ENCODE peak calls at places on chromosomes 3 and 15, in six cellular contexts. H is AG04449, R is NCI-H146, X is kidney epithelial cell, K is choroid plexus epithelial cell, Q is SHP77. N is an unnamed sample.

GRCh38 chr3:126752303-126753190 is 48.5 kb downstream of the CHCHD6 start:
- DNase-seq in R (peak; percentile 86), X (no peak), K (peak; percentile 81), H (peak; percentile 14), Q (peak; percentile 64), N (peak; percentile 45)

GRCh38 chr15:86089422-86089821 is 9.8 kb downstream of the AGBL1 start:
- DNase-seq in Q (no peak), X (no peak), H (no peak), K (no peak), R (no peak), N (no peak)

GRCh38 chr15:72285927-72286516 is 13.7 kb upstream of the PARP6 start:
- DNase-seq in Q (peak; percentile 1), R (peak; percentile 2), K (peak; percentile 44), H (no peak), X (no peak), N (peak; percentile 14)

GRCh38 chr3:178507507-178508442 is 28.5 kb upstream of the KCNMB2 start:
- DNase-seq in X (no peak), K (no peak), R (peak; percentile 39), H (no peak), Q (no peak), N (peak; percentile 40)

GRCh38 chr3:127195417-127195816 is 2.5 kb downstream of the PRR23E start:
- DNase-seq in K (no peak), R (no peak), H (no peak), X (no peak), Q (no peak), N (no peak)

GRCh38 chr3:126915015-126915414 is 67.9 kb upstream of the PLXNA1 start:
- DNase-seq in H (no peak), R (no peak), K (no peak), X (no peak), Q (no peak), N (no peak)

GRCh38 chr3:20256144-20256543 is 70.1 kb upstream of the SGO1 start:
- DNase-seq in H (no peak), K (no peak), R (no peak), Q (no peak), X (no peak), N (no peak)

GRCh38 chr15:70258369-70259029 is 160.8 kb upstream of the TLE3 start:
- DNase-seq in H (no peak), R (no peak), X (no peak), Q (no peak), K (no peak), N (no peak)

GRCh38 chr3:46280105-46280797 is 38.0 kb downstream of the CCR3 start:
- DNase-seq in Q (no peak), K (peak; percentile 76), H (no peak), X (peak; percentile 16), R (no peak), N (no peak)

GRCh38 chr15:65372787-65373067 is 5.1 kb downstream of the IGDCC3 start:
- DNase-seq in H (no peak), X (no peak), R (no peak), Q (no peak), K (no peak), N (peak; percentile 14)

GRCh38 chr3:32484437-32484836 is 18.2 kb downstream of the CMTM6 start:
- DNase-seq in H (no peak), K (no peak), X (no peak), Q (no peak), R (no peak), N (no peak)

N was measured in DMS153.